ENCODE peak calls at places on chromosomes 6 and 20, in nine cellular contexts. D is GM12878, C is A549, N is stomach, Z is SK-N-SH, Y is HepG2, S is esophagus muscularis mucosa, T is sigmoid colon, W is K562. K is an unnamed sample. For H3K4me1, the result is how much of the 10 kb centered on the place peaks cover.

GRCh38 chr20:4110885-4111284 is 95.5 kb upstream of the RNF24 start:
- DNase-seq in C (no peak), D (no peak), N (no peak), T (no peak), S (no peak), Y (no peak), W (no peak), Z (no peak), K (no peak)

GRCh38 chr6:9361749-9362148 is 926.4 kb upstream of the SLC35B3 start:
- DNase-seq in Y (no peak), S (no peak), C (no peak), Z (no peak), T (no peak), D (no peak), N (no peak), W (no peak), K (no peak)

GRCh38 chr6:128239898-128240509 is 280.4 kb downstream of the PTPRK start:
- DNase-seq in T (no peak), D (peak), C (no peak), N (no peak), Y (no peak), W (no peak), S (no peak), Z (no peak), K (no peak)

GRCh38 chr20:64152906-64153305 is 11.3 kb upstream of the MYT1 start:
- DNase-seq in T (peak), C (no peak), D (no peak), W (no peak), Z (no peak), Y (no peak), S (no peak), N (no peak), K (no peak)

GRCh38 chr6:147390909-147391536 is 117.5 kb upstream of the SAMD5 start:
- DNase-seq in W (peak), S (no peak), N (no peak), C (peak), Y (peak), Z (no peak), T (no peak), D (no peak), K (no peak)

GRCh38 chr6:118813795-118814194 is 80.2 kb upstream of the ASF1A start:
- DNase-seq in Y (no peak), T (no peak), W (no peak), S (no peak), N (no peak), Z (no peak), C (no peak), D (no peak), K (no peak)

GRCh38 chr20:62286493-62287064 is 16.2 kb upstream of the ADRM1 start:
- DNase-seq in Z (no peak), T (no peak), Y (no peak), S (no peak), W (no peak), C (no peak), N (no peak), D (no peak), K (no peak)

GRCh38 chr6:2790588-2790987 is 25.4 kb downstream of the WRNIP1 start:
- DNase-seq in C (peak), W (no peak), T (no peak), D (no peak), Z (no peak), N (no peak), Y (no peak), S (no peak), K (no peak)

GRCh38 chr6:46648869-46649488 is 3.6 kb downstream of the CYP39A1 start:
- DNase-seq in W (no peak), T (no peak), D (no peak), Y (peak), S (no peak), Z (no peak), C (no peak), N (no peak), K (no peak)

GRCh38 chr6:163254341-163254835 is 160.1 kb upstream of the QKI start:
- DNase-seq in C (no peak), T (no peak), D (no peak), Y (no peak), Z (peak), S (no peak), N (no peak), W (no peak), K (no peak)

GRCh38 chr6:154923199-154923869 is 71.8 kb upstream of the TIAM2 start:
- DNase-seq in Y (no peak), W (peak), Z (no peak), C (no peak), N (no peak), D (no peak), T (no peak), S (no peak), K (no peak)

GRCh38 chr6:33417127-33417902 is 592 bp downstream of the CUTA start:
- DNase-seq in Z (no peak), C (peak), S (no peak), Y (no peak), T (no peak), D (no peak), N (no peak), W (peak), K (no peak)

GRCh38 chr20:34927736-34928135 is 27.9 kb downstream of the GSS start:
- DNase-seq in S (no peak), C (no peak), N (no peak), W (no peak), Z (no peak), Y (no peak), D (no peak), T (no peak), K (no peak)

GRCh38 chr6:108117427-108118358 is 43.2 kb upstream of the OSTM1 start:
- DNase-seq in Z (peak), W (no peak), C (peak), N (peak), S (peak), T (no peak), D (no peak), Y (no peak), K (peak)

GRCh38 chr6:33080127-33081089 is 4.6 kb downstream of the HLA-DPB1 start:
- DNase-seq in W (peak), S (peak), C (no peak), Y (no peak), Z (peak), N (no peak), D (no peak), T (peak), K (peak)

GRCh38 chr20:43534791-43535350 is 24.0 kb upstream of the SGK2 start:
- DNase-seq in N (no peak), Z (no peak), W (no peak), Y (no peak), T (no peak), S (no peak), D (no peak), C (no peak), K (no peak)

GRCh38 chr6:52588710-52589091 is 11.8 kb upstream of the TRAM2 start:
- DNase-seq in S (no peak), C (no peak), T (no peak), W (no peak), Z (no peak), D (no peak), N (no peak), Y (no peak), K (no peak)

GRCh38 chr20:24095303-24095702 is 106.7 kb upstream of the GGTLC1 start:
- DNase-seq in D (no peak), S (no peak), Z (no peak), W (no peak), C (no peak), Y (no peak), N (no peak), T (no peak), K (no peak)

GRCh38 chr20:46357030-46357514 is 48.8 kb upstream of the CDH22 start:
- DNase-seq in T (no peak), N (peak), W (no peak), C (no peak), Y (no peak), Z (peak), S (no peak), D (no peak), K (peak)

GRCh38 chr6:45432944-45433343 is 55.2 kb upstream of the SUPT3H start:
- DNase-seq in W (no peak), Y (no peak), Z (no peak), T (no peak), D (no peak), S (no peak), C (no peak), N (no peak), K (no peak)

GRCh38 chr6:26739811-26740210 is 80.3 kb upstream of the ZNF322 start:
- DNase-seq in C (no peak), S (no peak), W (no peak), Y (no peak), N (no peak), Z (no peak), D (no peak), T (no peak), K (no peak)

GRCh38 chr20:12276011-12276673 is 358.4 kb downstream of the BTBD3 start:
- DNase-seq in D (no peak), Z (no peak), N (no peak), C (no peak), T (no peak), S (no peak), Y (no peak), W (no peak), K (no peak)

GRCh38 chr6:136069119-136069518 is 181.0 kb downstream of the MTFR2 start:
- DNase-seq in D (no peak), T (no peak), C (peak), N (no peak), S (no peak), Z (no peak), Y (no peak), W (no peak), K (no peak)

GRCh38 chr6:14596410-14596809 is 478.8 kb downstream of the CD83 start:
- DNase-seq in N (peak), D (no peak), C (peak), Y (no peak), W (peak), T (peak), S (no peak), Z (no peak), K (no peak)

GRCh38 chr6:140766999-140767398 is 1365.7 kb upstream of the GJE1 start:
- DNase-seq in Z (no peak), S (no peak), N (no peak), C (no peak), W (no peak), D (no peak), Y (no peak), T (no peak), K (no peak)

GRCh38 chr6:147954938-147955337 is 387.7 kb upstream of the SASH1 start:
- DNase-seq in Y (no peak), C (no peak), Z (no peak), T (no peak), W (no peak), S (no peak), D (no peak), N (no peak), K (no peak)

GRCh38 chr6:137645850-137646249 is 151.7 kb upstream of the OLIG3 start:
- DNase-seq in W (no peak), Y (no peak), N (no peak), C (no peak), S (no peak), Z (no peak), T (no peak), D (no peak), K (no peak)

GRCh38 chr20:2805682-2806350 is 5.4 kb upstream of the CPXM1 start:
- DNase-seq in C (no peak), N (no peak), Y (no peak), W (peak), D (no peak), T (no peak), S (no peak), Z (peak), K (no peak)

GRCh38 chr20:62605996-62606395 is 36.3 kb upstream of the SLCO4A1 start:
- DNase-seq in Y (no peak), N (peak), T (no peak), Z (no peak), S (no peak), C (no peak), W (no peak), D (no peak), K (no peak)

GRCh38 chr6:119267506-119267905 is 82.1 kb downstream of the MAN1A1 start:
- DNase-seq in D (no peak), S (no peak), N (no peak), W (no peak), T (no peak), C (no peak), Z (no peak), Y (no peak), K (no peak)

GRCh38 chr6:150770631-150771030 is 94.9 kb upstream of the MTHFD1L start:
- DNase-seq in S (no peak), T (no peak), W (no peak), D (no peak), Z (no peak), N (no peak), C (no peak), Y (no peak), K (no peak)

GRCh38 chr6:110629153-110629552 is 152.7 kb upstream of the SLC22A16 start:
- DNase-seq in T (no peak), Z (no peak), W (no peak), C (no peak), S (no peak), N (no peak), Y (no peak), D (no peak), K (no peak)

GRCh38 chr6:154705471-154706113 is 27.6 kb upstream of the SCAF8 start:
- DNase-seq in N (no peak), W (peak), D (no peak), Z (no peak), T (no peak), S (no peak), Y (no peak), C (no peak), K (no peak)

GRCh38 chr6:814378-815347 is 121.7 kb upstream of the EXOC2 start:
- DNase-seq in C (no peak), N (no peak), Z (no peak), W (no peak), D (no peak), Y (no peak), T (no peak), S (no peak), K (no peak)

GRCh38 chr6:818191-818590 is 125.3 kb upstream of the EXOC2 start:
- DNase-seq in S (no peak), W (no peak), Y (no peak), N (no peak), D (no peak), Z (no peak), T (no peak), C (no peak), K (no peak)

GRCh38 chr6:815348-815738 is 122.4 kb upstream of the EXOC2 start:
- DNase-seq in W (peak), T (no peak), Y (peak), D (no peak), S (no peak), N (no peak), Z (peak), C (no peak), K (no peak)

GRCh38 chr6:819122-819521 is 126.2 kb upstream of the EXOC2 start:
- DNase-seq in N (no peak), Z (no peak), S (no peak), Y (peak), D (no peak), W (no peak), T (no peak), C (no peak), K (no peak)

GRCh38 chr6:816510-817084 is 123.7 kb upstream of the EXOC2 start:
- DNase-seq in T (no peak), W (no peak), D (no peak), C (no peak), S (no peak), Z (no peak), N (no peak), Y (peak), K (no peak)
- H3K4me3 ChIP-seq in T (no peak), W (no peak), D (no peak), C (no peak), S (no peak), Z (no peak), N (no peak), Y (no peak), K (no peak)

GRCh38 chr6:38676236-38676973 is 26.5 kb downstream of the GLO1 start:
- DNase-seq in Z (no peak), N (no peak), D (peak), C (no peak), Y (no peak), S (no peak), T (no peak), W (no peak), K (no peak)

GRCh38 chr6:38676974-38677544 is 25.9 kb downstream of the GLO1 start:
- DNase-seq in T (no peak), D (no peak), N (no peak), C (no peak), W (no peak), Y (no peak), S (no peak), Z (no peak), K (no peak)

GRCh38 chr6:38673397-38674165 is 29.4 kb downstream of the GLO1 start:
- DNase-seq in W (peak), N (no peak), S (no peak), T (no peak), C (no peak), D (peak), Y (no peak), Z (no peak), K (no peak)

GRCh38 chr6:38671885-38672467 is 31.0 kb downstream of the GLO1 start:
- DNase-seq in S (no peak), C (peak), Y (peak), N (no peak), D (peak), W (peak), Z (peak), T (no peak), K (no peak)
- TF ChIP-seq EP300 in S (no peak), C (no peak), Y (no peak), N (no peak), D (no peak), W (no peak), Z (no peak), T (no peak), K (no peak)

DNA sequence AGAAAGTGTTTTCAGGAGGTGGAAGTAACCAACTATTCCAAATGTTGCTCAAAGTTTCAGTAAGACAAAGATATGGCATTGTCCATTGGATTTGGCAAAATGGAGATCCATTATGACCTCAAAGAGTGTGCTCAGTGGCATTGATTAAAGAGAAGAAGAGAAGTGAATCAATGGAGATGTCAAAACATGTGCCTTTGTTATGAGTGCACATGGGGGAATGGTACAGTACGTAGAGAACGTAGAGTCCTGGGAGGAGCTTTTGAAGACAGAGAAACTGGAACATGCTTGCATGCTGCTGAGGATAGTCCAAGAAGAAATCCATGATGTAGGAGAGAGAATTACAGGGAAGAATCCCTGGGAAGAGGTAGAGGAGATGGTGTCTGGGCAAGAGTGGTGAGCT is 42.0 kb upstream of the PAX1 start:
- DNase-seq in Y (no peak), N (no peak), T (no peak), C (no peak), Z (no peak), W (no peak), D (no peak), S (peak), K (no peak)
- H3K4me1 ChIP-seq in Y (under half), N (under half), T (under half), C (under half), Z (under half), W (under half), D (under half), S (under half), K (under half)

DNA sequence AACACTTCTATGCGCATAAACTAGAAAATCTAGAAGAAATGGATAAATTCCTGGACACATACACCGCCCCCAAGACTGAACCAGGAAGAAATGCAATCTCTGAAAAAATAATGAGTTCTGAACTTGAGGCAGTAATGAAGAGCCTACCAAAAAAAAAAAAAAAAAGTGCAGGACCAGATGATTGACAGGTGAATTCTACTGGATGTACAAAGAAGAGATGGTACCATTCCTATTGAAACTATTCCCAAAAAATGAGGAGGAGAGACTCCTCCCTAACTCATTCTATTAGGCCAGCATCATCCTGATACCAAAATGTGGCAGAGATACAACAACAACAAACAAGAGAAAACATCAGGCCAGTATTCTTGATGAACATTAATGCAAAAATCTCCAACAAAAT is 22.7 kb downstream of the HLA-C start:
- DNase-seq in W (no peak), C (no peak), S (no peak), D (no peak), Y (no peak), N (no peak), Z (no peak), T (no peak), K (no peak)
- H3K4me3 ChIP-seq in W (no peak), C (no peak), S (no peak), D (no peak), Y (no peak), N (no peak), Z (no peak), T (no peak), K (no peak)